ENCODE peak calls at places on chromosomes 16 and 17, in nine cellular contexts. J is GOT3; C is stimulated activated CD4-positive, alpha-beta T cell treated with anti-CD3 and anti-CD28 coated beads, Interleukin-1b, Interleukin-23, amount 100 ng/mL, for 24 hours; S is GM23248; H is cardiac septum; L is HT1080; K is activated CD8-positive, alpha-beta memory T cell treated with anti-CD3 and anti-CD28 coated beads for 4 hours; O is NCI-H748 treated with DMSO at 0.1 percent for 48 hours; A is activated naive CD8-positive, alpha-beta T cell treated with anti-CD3 and anti-CD28 coated beads, Interleukin-2, amount 50 U/mL, for 24 hours. W is an unnamed sample.

GRCh38 chr17:20208717-20209116 is 199.6 kb downstream of the SPECC1 start:
- DNase-seq in J (no peak), C (no peak), S (no peak), H (no peak), L (no peak), K (no peak), O (no peak), A (no peak), W (no peak)

GRCh38 chr16:3690991-3691720 is 26.2 kb downstream of the TRAP1 start:
- DNase-seq in J (no peak), C (no peak), S (peak; percentile 64), H (peak; percentile 68), L (no peak), K (no peak), O (no peak), A (no peak), W (no peak)

GRCh38 chr17:79948918-79949645 is 86.6 kb downstream of the TBC1D16 start:
- DNase-seq in J (no peak), C (no peak), S (no peak), H (peak; percentile 62), L (no peak), K (no peak), O (no peak), A (no peak), W (no peak)

GRCh38 chr17:75516255-75516618 is at the start of gene TSEN54:
- DNase-seq in J (peak; percentile 50), C (peak; percentile 91), S (peak; percentile 94), H (peak; percentile 98), L (peak; percentile 82), K (peak; percentile 92), O (peak; percentile 50), A (peak; percentile 97), W (peak; percentile 96)

GRCh38 chr17:81500026-81500425 is 12.6 kb downstream of the ACTG1 start:
- DNase-seq in J (no peak), C (no peak), S (no peak), H (no peak), L (no peak), K (no peak), O (no peak), A (no peak), W (no peak)

GRCh38 chr17:76868669-76869208 is 535 bp downstream of the MGAT5B start:
- DNase-seq in J (no peak), C (no peak), S (peak; percentile 38), H (no peak), L (no peak), K (no peak), O (no peak), A (peak; percentile 8), W (no peak)

GRCh38 chr16:17359778-17360177 is 111.0 kb downstream of the XYLT1 start:
- DNase-seq in J (no peak), C (peak; percentile 31), S (peak; percentile 88), H (no peak), L (peak; percentile 10), K (no peak), O (no peak), A (peak; percentile 67), W (no peak)

GRCh38 chr16:26963109-26963508 is 103.6 kb upstream of the C16orf82 start:
- DNase-seq in J (no peak), C (peak; percentile 1), S (peak; percentile 53), H (no peak), L (peak; percentile 24), K (no peak), O (no peak), A (peak; percentile 4), W (no peak)

GRCh38 chr16:22296225-22297113 is 740 bp upstream of the POLR3E start:
- DNase-seq in J (no peak), C (no peak), S (peak; percentile 39), H (no peak), L (no peak), K (no peak), O (no peak), A (peak; percentile 23), W (no peak)

GRCh38 chr16:31452631-31453106 is 6.6 kb upstream of the ARMC5 start:
- DNase-seq in J (no peak), C (no peak), S (peak; percentile 91), H (no peak), L (peak; percentile 85), K (no peak), O (no peak), A (no peak), W (no peak)

GRCh38 chr17:32943206-32943605 is 15.3 kb downstream of the TMEM98 start:
- DNase-seq in J (no peak), C (no peak), S (no peak), H (no peak), L (peak; percentile 9), K (no peak), O (no peak), A (no peak), W (no peak)

GRCh38 chr17:44830359-44831269 is 527 bp upstream of the GJC1 start:
- DNase-seq in J (no peak), C (no peak), S (peak; percentile 64), H (peak; percentile 67), L (no peak), K (no peak), O (no peak), A (peak; percentile 38), W (no peak)

GRCh38 chr17:81884520-81884919 is 6.9 kb downstream of the ALYREF start:
- DNase-seq in J (no peak), C (no peak), S (no peak), H (no peak), L (no peak), K (no peak), O (no peak), A (no peak), W (no peak)

GRCh38 chr17:80008383-80008840 is 27.3 kb downstream of the TBC1D16 start:
- DNase-seq in J (no peak), C (peak; percentile 71), S (peak; percentile 82), H (peak; percentile 91), L (peak; percentile 56), K (peak; percentile 47), O (no peak), A (peak; percentile 88), W (peak; percentile 65)

W was measured in natural killer cell.